ENCODE peak calls at places on chromosomes 13 and 19, in five cellular contexts. I, Y, F, D and T are unnamed samples.

GRCh38 chr19:2800506-2800905 is 15.2 kb downstream of the THOP1 start:
- DNase-seq in I (no peak), Y (no peak), F (no peak), D (no peak), T (no peak)

GRCh38 chr13:97460004-97460756 is 26.2 kb downstream of the RAP2A start:
- DNase-seq in I (no peak), Y (no peak), F (no peak), D (no peak), T (peak)

GRCh38 chr19:48819366-48819816 is 8.6 kb upstream of the BCAT2 start:
- DNase-seq in I (no peak), Y (no peak), F (peak), D (peak), T (no peak)

GRCh38 chr13:79986890-79987289 is 354.0 kb downstream of the SPRY2 start:
- DNase-seq in I (no peak), Y (no peak), F (no peak), D (no peak), T (no peak)

GRCh38 chr19:37991841-37992248 is 84.8 kb downstream of the SIPA1L3 start:
- DNase-seq in I (no peak), Y (no peak), F (no peak), D (no peak), T (no peak)

GRCh38 chr13:33017410-33017929 is 1.2 kb downstream of the KL start:
- DNase-seq in I (peak), Y (no peak), F (no peak), D (peak), T (peak)

GRCh38 chr13:104140557-104140956 is 1074.3 kb upstream of the SLC10A2 start:
- DNase-seq in I (no peak), Y (no peak), F (no peak), D (no peak), T (no peak)

GRCh38 chr13:94829801-94830200 is 117.5 kb upstream of the SOX21 start:
- DNase-seq in I (no peak), Y (no peak), F (no peak), D (no peak), T (no peak)

GRCh38 chr13:36154567-36155231 is 23.5 kb upstream of the DCLK1 start:
- DNase-seq in I (peak), Y (no peak), F (no peak), D (peak), T (no peak)

GRCh38 chr13:77034883-77035282 is 7.9 kb upstream of the FBXL3 start:
- DNase-seq in I (no peak), Y (no peak), F (no peak), D (peak), T (no peak)

GRCh38 chr13:107119989-107120881 is 552.3 kb upstream of the ARGLU1 start:
- DNase-seq in I (no peak), Y (no peak), F (no peak), D (peak), T (no peak)

GRCh38 chr19:19618384-19619051 is at the start of gene PBX4:
- DNase-seq in I (peak), Y (peak), F (peak), D (peak), T (peak)

GRCh38 chr13:82947121-82948077 is 934.9 kb downstream of the SLITRK1 start:
- DNase-seq in I (no peak), Y (no peak), F (no peak), D (peak), T (no peak)

GRCh38 chr13:36445278-36445677 is 13.0 kb downstream of the CCNA1 start:
- DNase-seq in I (no peak), Y (no peak), F (no peak), D (no peak), T (no peak)

GRCh38 chr19:40314646-40315045 is 29.5 kb upstream of the AKT2 start:
- DNase-seq in I (no peak), Y (no peak), F (no peak), D (no peak), T (no peak)

GRCh38 chr13:28717170-28717569 is 1.6 kb downstream of the SLC46A3 start:
- DNase-seq in I (no peak), Y (no peak), F (no peak), D (no peak), T (no peak)

GRCh38 chr13:83878691-83879410 is 3.4 kb downstream of the SLITRK1 start:
- DNase-seq in I (peak), Y (no peak), F (no peak), D (no peak), T (no peak)

GRCh38 chr13:32905063-32905863 is 111.0 kb upstream of the KL start:
- DNase-seq in I (no peak), Y (peak), F (no peak), D (peak), T (peak)

GRCh38 chr19:12843999-12844732 is 5.9 kb downstream of the MAST1 start:
- DNase-seq in I (no peak), Y (no peak), F (no peak), D (no peak), T (no peak)

GRCh38 chr13:99421271-99421670 is 80.0 kb upstream of the TM9SF2 start:
- DNase-seq in I (no peak), Y (no peak), F (no peak), D (no peak), T (no peak)

GRCh38 chr19:7534531-7534980 is 961 bp upstream of the PNPLA6 start:
- DNase-seq in I (peak), Y (no peak), F (peak), D (peak), T (no peak)

GRCh38 chr13:106597190-106597589 is 29.3 kb upstream of the ARGLU1 start:
- DNase-seq in I (no peak), Y (no peak), F (no peak), D (no peak), T (no peak)

GRCh38 chr13:39656325-39656677 is 839 bp downstream of the COG6 start:
- DNase-seq in I (no peak), Y (no peak), F (no peak), D (peak), T (no peak)

GRCh38 chr13:110057052-110057451 is 249.9 kb downstream of the COL4A1 start:
- DNase-seq in I (no peak), Y (no peak), F (no peak), D (no peak), T (no peak)

GRCh38 chr13:23500858-23501257 is 67.4 kb upstream of the SACS start:
- DNase-seq in I (no peak), Y (no peak), F (no peak), D (peak), T (no peak)

GRCh38 chr19:7900931-7901330 is 2.7 kb upstream of the MAP2K7 start:
- DNase-seq in I (no peak), Y (no peak), F (no peak), D (no peak), T (no peak)

GRCh38 chr19:45114116-45114515 is 21.1 kb downstream of the PPP1R37 start:
- DNase-seq in I (no peak), Y (no peak), F (no peak), D (no peak), T (no peak)

GRCh38 chr13:32409561-32410440 is 18.1 kb downstream of the N4BP2L1 start:
- DNase-seq in I (peak), Y (no peak), F (no peak), D (peak), T (no peak)

GRCh38 chr19:37990362-37990761 is 83.4 kb downstream of the SIPA1L3 start:
- DNase-seq in I (peak), Y (no peak), F (peak), D (no peak), T (no peak)

GRCh38 chr19:3029070-3029923 is at the start of gene TLE2:
- DNase-seq in I (no peak), Y (peak), F (no peak), D (no peak), T (no peak)

GRCh38 chr13:48842316-48842715 is 133.4 kb upstream of the FNDC3A start:
- DNase-seq in I (no peak), Y (no peak), F (no peak), D (no peak), T (no peak)

GRCh38 chr13:105410602-105411001 is 1124.9 kb downstream of the EFNB2 start:
- DNase-seq in I (peak), Y (no peak), F (no peak), D (peak), T (peak)

GRCh38 chr13:105442941-105443340 is 1092.5 kb downstream of the EFNB2 start:
- DNase-seq in I (no peak), Y (no peak), F (peak), D (peak), T (no peak)

GRCh38 chr13:113577881-113578435 is 6.6 kb upstream of the TFDP1 start:
- DNase-seq in I (no peak), Y (no peak), F (no peak), D (no peak), T (no peak)

GRCh38 chr13:102597029-102598015 is 536 bp downstream of the TPP2 start:
- DNase-seq in I (no peak), Y (peak), F (peak), D (no peak), T (peak)

GRCh38 chr13:31008400-31009115 is 76.1 kb downstream of the TEX26 start:
- DNase-seq in I (no peak), Y (no peak), F (no peak), D (peak), T (no peak)

GRCh38 chr13:50521750-50522149 is 321.7 kb downstream of the DLEU7 start:
- DNase-seq in I (no peak), Y (no peak), F (no peak), D (peak), T (no peak)

GRCh38 chr19:37893845-37894575 is 12.4 kb downstream of the WDR87 start:
- DNase-seq in I (no peak), Y (no peak), F (no peak), D (no peak), T (no peak)